ENCODE peak calls at places on chromosome 17, in eight cellular contexts. K is adipocyte; J is cardiac muscle cell; B is AG04450; R is ovary; Q is GM23248; E is effector memory CD4-positive, alpha-beta T cell; L is heart right ventricle. U is an unnamed sample. For H3K27me3, the result is how much of the 10 kb centered on the place peaks cover.

GRCh38 chr17:1779571-1780074 is 17.8 kb downstream of the SERPINF1 start:
- DNase-seq in E (no peak), J (no peak), Q (peak), R (peak), K (peak), L (peak), B (peak), U (peak)

GRCh38 chr17:40540448-40540847 is 24.8 kb downstream of the CCR7 start:
- DNase-seq in L (no peak), J (no peak), K (no peak), Q (no peak), E (peak), B (no peak), R (peak), U (peak)

GRCh38 chr17:12438813-12439586 is 226.7 kb upstream of the MYOCD start:
- DNase-seq in K (no peak), L (no peak), B (no peak), J (no peak), R (no peak), Q (no peak), E (no peak), U (no peak)

GRCh38 chr17:65487161-65487560 is 74.3 kb downstream of the AXIN2 start:
- DNase-seq in E (no peak), Q (no peak), J (no peak), R (no peak), K (no peak), L (no peak), B (no peak), U (no peak)

GRCh38 chr17:27651411-27652345 is 20.7 kb downstream of the LGALS9 start:
- DNase-seq in B (no peak), R (peak), E (peak), Q (peak), J (peak), K (peak), L (peak), U (peak)

GRCh38 chr17:10135539-10136257 is 62.7 kb downstream of the GAS7 start:
- DNase-seq in B (no peak), R (peak), L (no peak), K (peak), Q (peak), E (no peak), J (no peak), U (no peak)

GRCh38 chr17:17411692-17412091 is 65.1 kb upstream of the MED9 start:
- DNase-seq in J (no peak), B (no peak), K (no peak), E (no peak), R (no peak), L (no peak), Q (peak), U (no peak)

GRCh38 chr17:34252138-34252889 is 2.8 kb upstream of the CCL2 start:
- DNase-seq in R (peak), J (peak), B (peak), K (peak), Q (peak), E (no peak), L (peak), U (peak)

GRCh38 chr17:75011788-75012319 is 616 bp upstream of the MRPL58 start:
- DNase-seq in Q (peak), J (no peak), K (peak), B (no peak), L (peak), E (no peak), R (peak), U (peak)

GRCh38 chr17:81910840-81911276 is 341 bp downstream of the PCYT2 start:
- DNase-seq in E (no peak), R (no peak), B (no peak), K (peak), Q (peak), L (no peak), J (peak), U (no peak)

GRCh38 chr17:55601874-55602364 is 90.7 kb upstream of the SMIM36 start:
- DNase-seq in E (no peak), B (no peak), J (peak), Q (peak), L (no peak), K (peak), R (no peak), U (no peak)

GRCh38 chr17:75783069-75783783 is 1.4 kb upstream of the UNK start:
- DNase-seq in K (peak), R (no peak), E (no peak), Q (peak), L (no peak), J (peak), B (no peak), U (no peak)

GRCh38 chr17:67574658-67575293 is 143.0 kb upstream of the NOL11 start:
- DNase-seq in E (no peak), L (no peak), B (no peak), R (no peak), Q (peak), J (no peak), K (no peak), U (no peak)

GRCh38 chr17:58184308-58184985 is 8.1 kb upstream of the EPX start:
- DNase-seq in L (no peak), B (peak), K (no peak), E (no peak), J (no peak), Q (peak), R (no peak), U (no peak)

GRCh38 chr17:18203308-18203707 is 19.7 kb downstream of the ALKBH5 start:
- DNase-seq in J (no peak), Q (no peak), L (no peak), B (no peak), E (no peak), K (no peak), R (no peak), U (no peak)

GRCh38 chr17:2782030-2782429 is 14.2 kb upstream of the RAP1GAP2 start:
- DNase-seq in R (no peak), J (no peak), K (no peak), E (no peak), L (no peak), B (peak), Q (peak), U (no peak)

GRCh38 chr17:49585422-49586027 is 9.9 kb downstream of the NXPH3 start:
- DNase-seq in K (no peak), J (no peak), E (no peak), B (no peak), R (no peak), L (no peak), Q (no peak), U (no peak)

GRCh38 chr17:75695141-75695829 is 26.0 kb upstream of the ITGB4 start:
- DNase-seq in B (no peak), K (peak), J (no peak), R (no peak), L (no peak), Q (peak), E (no peak), U (no peak)

GRCh38 chr17:82920150-82920549 is 80.3 kb upstream of the ZNF750 start:
- DNase-seq in B (no peak), J (no peak), K (no peak), L (no peak), Q (no peak), R (no peak), E (no peak), U (no peak)

GRCh38 chr17:47288531-47289116 is 35.0 kb downstream of the ITGB3 start:
- DNase-seq in K (peak), E (no peak), Q (peak), R (no peak), B (no peak), J (no peak), L (no peak), U (no peak)

GRCh38 chr17:32954477-32954876 is 26.5 kb downstream of the TMEM98 start:
- DNase-seq in R (no peak), B (no peak), L (no peak), E (no peak), K (no peak), Q (no peak), J (no peak), U (no peak)

GRCh38 chr17:51765558-51766145 is 392.9 kb downstream of the CA10 start:
- DNase-seq in Q (no peak), K (no peak), R (no peak), B (no peak), L (no peak), J (no peak), E (no peak), U (no peak)

GRCh38 chr17:17494499-17495447 is 1.4 kb downstream of the RASD1 start:
- DNase-seq in K (peak), B (no peak), E (no peak), Q (peak), L (peak), R (peak), J (peak), U (peak)

GRCh38 chr17:29205047-29205446 is 24.8 kb upstream of the MYO18A start:
- DNase-seq in E (no peak), K (no peak), Q (no peak), B (no peak), L (no peak), J (peak), R (no peak), U (no peak)

GRCh38 chr17:27873211-27873610 is 20.0 kb downstream of the LYRM9 start:
- DNase-seq in L (no peak), Q (no peak), B (no peak), J (no peak), E (no peak), R (no peak), K (no peak), U (no peak)

GRCh38 chr17:67884766-67885165 is 59.5 kb downstream of the BPTF start:
- DNase-seq in J (no peak), L (no peak), E (no peak), K (peak), B (no peak), Q (no peak), R (no peak), U (no peak)

GRCh38 chr17:50440172-50440837 is 14.3 kb downstream of the ACSF2 start:
- DNase-seq in R (no peak), E (no peak), B (no peak), L (no peak), J (no peak), Q (no peak), K (no peak), U (peak)

GRCh38 chr17:51487947-51488346 is 227.6 kb downstream of the UTP18 start:
- DNase-seq in K (no peak), B (no peak), Q (peak), J (peak), R (no peak), E (no peak), L (no peak), U (no peak)

GRCh38 chr17:17398188-17398927 is 78.4 kb upstream of the MED9 start:
- DNase-seq in K (no peak), L (peak), E (no peak), B (no peak), J (no peak), Q (peak), R (no peak), U (no peak)

GRCh38 chr17:8991514-8992285 is 26.2 kb upstream of the PIK3R5 start:
- DNase-seq in Q (peak), K (peak), E (peak), B (peak), R (no peak), J (peak), L (peak), U (peak)

GRCh38 chr17:65154770-65155589 is 17.8 kb downstream of the RGS9 start:
- DNase-seq in L (no peak), E (no peak), J (no peak), B (peak), R (no peak), K (peak), Q (peak), U (no peak)

GRCh38 chr17:1421470-1421869 is 21.4 kb upstream of the YWHAE start:
- DNase-seq in Q (no peak), L (no peak), J (no peak), R (no peak), B (no peak), K (no peak), E (no peak), U (no peak)

GRCh38 chr17:16407911-16408588 is 7.3 kb upstream of the TRPV2 start:
- DNase-seq in R (peak), B (no peak), E (no peak), J (peak), K (peak), Q (peak), L (peak), U (peak)

GRCh38 chr17:69423450-69423849 is 9.0 kb downstream of the MAP2K6 start:
- DNase-seq in Q (no peak), R (no peak), E (no peak), B (no peak), J (no peak), K (no peak), L (no peak), U (no peak)
- H3K27me3 ChIP-seq in Q (under half), R (under half), E (under half), B (under half), J (under half), K (under half), L (under half), U (under half)

DNA sequence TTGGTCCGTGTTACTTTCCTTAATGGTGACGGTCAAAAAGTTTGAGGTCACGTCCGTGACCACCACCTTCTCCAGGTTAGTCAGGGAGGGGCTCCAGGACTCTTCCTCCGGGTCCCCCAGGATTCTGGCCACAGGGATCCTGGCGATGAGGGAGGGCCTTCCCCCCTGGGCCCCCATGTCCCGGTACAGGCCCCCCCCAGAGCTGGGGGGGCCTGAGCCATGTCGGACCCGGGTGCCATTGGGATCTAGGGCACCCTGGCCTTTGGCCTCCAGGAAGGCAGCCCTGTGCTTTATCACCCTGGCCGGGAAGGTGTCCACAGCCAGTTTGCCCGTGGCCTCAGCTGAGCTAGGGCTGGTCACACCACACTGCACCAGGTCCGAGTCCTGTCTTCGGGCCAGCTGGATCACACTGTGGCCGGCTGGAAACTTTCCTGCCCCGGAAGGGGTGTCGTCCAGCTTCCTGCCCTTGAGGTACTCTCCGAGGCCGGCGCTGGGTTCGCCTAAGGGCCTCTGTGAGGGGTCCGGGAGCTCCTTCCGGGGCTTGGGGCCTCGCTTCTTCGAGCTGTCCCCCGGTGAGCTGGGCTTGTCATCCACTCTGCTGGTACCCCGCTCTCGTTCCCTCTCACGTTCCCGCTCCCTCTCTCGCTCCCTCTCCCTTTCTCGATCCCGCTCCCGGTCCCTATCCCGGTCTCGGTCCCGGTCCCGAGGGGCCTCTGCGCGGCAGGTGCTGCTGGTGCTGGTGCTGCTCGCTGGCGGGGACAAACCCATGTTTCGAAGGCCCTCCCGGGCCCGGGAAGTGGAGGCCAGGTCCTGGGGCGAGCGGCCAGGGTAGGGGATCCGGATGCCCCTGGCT is 2.0 kb downstream of the CBX8 start:
- DNase-seq in L (no peak), R (no peak), E (no peak), J (no peak), K (no peak), Q (no peak), B (no peak), U (no peak)
- H3K27me3 ChIP-seq in L (half or more), R (under half), E (half or more), J (half or more), K (under half), Q (under half), B (under half), U (half or more)

DNA sequence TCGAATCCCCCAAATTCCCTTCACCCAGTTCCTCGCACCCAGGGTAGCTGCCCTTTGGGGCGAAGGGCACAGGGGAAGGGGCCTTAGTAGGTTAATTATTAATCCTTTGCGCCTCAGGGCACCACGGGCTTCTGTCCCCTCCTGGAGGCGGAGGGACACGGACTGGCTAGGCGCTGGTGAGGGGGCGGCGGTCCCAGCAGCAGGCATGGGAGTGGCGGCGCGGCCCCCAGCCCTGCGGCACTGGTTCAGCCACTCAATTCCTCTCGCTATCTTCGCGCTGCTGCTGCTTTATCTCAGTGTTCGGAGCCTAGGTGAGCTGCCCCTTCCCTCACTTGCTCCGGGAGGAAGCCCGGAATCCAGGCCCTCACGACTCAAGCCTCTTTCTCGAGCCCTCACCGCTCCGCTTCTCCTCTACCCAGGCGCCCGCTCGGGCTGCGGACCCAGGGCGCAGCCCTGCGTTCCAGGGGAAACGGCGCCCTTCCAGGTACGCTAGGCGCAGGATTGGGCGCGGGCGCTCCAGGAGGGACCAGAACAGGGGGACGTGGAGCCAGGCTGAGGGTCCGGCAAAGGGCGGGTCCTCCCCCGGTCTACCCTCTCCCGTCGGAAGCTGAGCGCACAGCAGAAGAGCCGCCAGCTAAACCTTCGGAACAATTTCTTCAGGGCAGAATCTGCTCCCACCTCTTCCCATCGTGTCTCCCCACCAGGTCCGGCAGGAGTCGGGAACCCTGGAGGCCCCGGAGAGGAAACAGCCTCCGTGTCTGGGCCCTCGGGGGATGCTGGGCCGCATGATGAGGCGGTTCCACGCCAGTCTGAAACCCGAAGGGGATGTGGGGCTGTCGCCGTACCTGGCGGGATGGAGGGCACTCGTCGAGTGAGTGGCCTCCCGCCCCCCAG is at the start of gene GLTPD2:
- DNase-seq in B (no peak), E (no peak), K (no peak), Q (no peak), L (no peak), J (peak), R (no peak), U (no peak)
- H3K27me3 ChIP-seq in B (under half), E (under half), K (under half), Q (under half), L (under half), J (under half), R (under half), U (under half)

GRCh38 chr17:7011942-7012254 is 526 bp upstream of the RNASEK start:
- DNase-seq in J (no peak), Q (peak), R (no peak), L (no peak), E (no peak), B (no peak), K (peak), U (no peak)
- H3K27me3 ChIP-seq in J (under half), Q (under half), R (under half), L (under half), E (under half), B (under half), K (under half), U (under half)

GRCh38 chr17:38602862-38603785 is 2.6 kb downstream of the SRCIN1 start:
- DNase-seq in R (no peak), J (no peak), B (no peak), L (no peak), Q (no peak), K (no peak), E (no peak), U (no peak)
- H3K27me3 ChIP-seq in R (under half), J (under half), B (half or more), L (half or more), Q (under half), K (half or more), E (under half), U (under half)

GRCh38 chr17:48307222-48307621 is 122.8 kb downstream of the SKAP1 start:
- DNase-seq in B (no peak), L (no peak), J (no peak), E (no peak), R (no peak), K (no peak), Q (no peak), U (no peak)

GRCh38 chr17:48310748-48311213 is 119.2 kb downstream of the SKAP1 start:
- DNase-seq in Q (no peak), J (peak), E (no peak), B (no peak), R (no peak), K (no peak), L (no peak), U (no peak)

GRCh38 chr17:48307814-48308411 is 122.1 kb downstream of the SKAP1 start:
- DNase-seq in J (peak), Q (peak), K (peak), R (peak), E (peak), B (peak), L (peak), U (no peak)

GRCh38 chr17:48311324-48311723 is 118.7 kb downstream of the SKAP1 start:
- DNase-seq in J (no peak), L (no peak), R (no peak), Q (no peak), K (no peak), E (no peak), B (no peak), U (no peak)

GRCh38 chr17:48308591-48308990 is 121.4 kb downstream of the SKAP1 start:
- DNase-seq in L (no peak), E (no peak), J (no peak), Q (no peak), K (no peak), R (no peak), B (no peak), U (no peak)
- H3K27me3 ChIP-seq in L (half or more), E (under half), J (half or more), Q (half or more), K (under half), R (under half), B (half or more), U (under half)

GRCh38 chr17:14197582-14197981 is 39.1 kb downstream of the CDRT15 start:
- DNase-seq in J (no peak), B (no peak), Q (no peak), R (no peak), L (no peak), K (no peak), E (peak), U (no peak)
- H3K27me3 ChIP-seq in J (under half), B (under half), Q (under half), R (under half), L (under half), K (under half), E (under half), U (under half)

DNA sequence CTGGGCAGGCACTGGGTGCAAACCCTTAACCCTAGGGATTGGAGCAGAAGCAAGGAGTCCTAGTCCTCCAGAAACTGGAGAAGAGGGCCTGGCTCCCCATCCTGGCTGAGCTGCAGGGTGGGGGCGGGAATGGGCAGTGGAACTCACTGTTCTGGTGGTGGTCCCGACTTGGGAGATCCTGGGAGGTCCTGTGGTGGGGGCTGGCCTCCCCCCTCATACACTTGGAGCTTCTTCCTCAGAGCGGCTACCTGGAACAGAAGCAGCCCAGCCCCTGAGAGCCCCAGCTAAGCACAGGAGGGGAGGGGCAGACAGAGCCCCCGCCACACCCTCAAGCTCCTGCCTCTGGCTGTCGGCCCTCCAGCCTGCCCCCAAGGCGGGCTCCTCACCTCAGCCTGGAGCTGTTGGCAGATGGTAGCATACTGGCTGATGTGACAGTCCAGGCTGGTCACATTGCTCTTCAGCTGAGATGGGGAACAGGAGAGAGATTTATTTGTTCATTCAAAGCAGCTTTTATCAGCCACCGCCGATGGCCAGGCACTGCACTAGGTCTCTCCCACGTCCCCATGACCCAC is 15.0 kb downstream of the KIF18B start:
- DNase-seq in R (no peak), Q (no peak), K (no peak), B (no peak), E (no peak), J (no peak), L (no peak), U (peak)
- H3K27me3 ChIP-seq in R (under half), Q (under half), K (under half), B (under half), E (under half), J (under half), L (under half), U (under half)

U was measured in breast epithelium.